ENCODE peak calls at places on chromosomes 13 and 19, in five cellular contexts. Y is HEK293T, A is NT2/D1, Z is H1, E is HepG2. B is an unnamed sample.

GRCh38 chr13:23160241-23161175 is 20.3 kb upstream of the SGCG start:
- DNase-seq in Y (peak), A (no peak), Z (no peak), E (no peak), B (no peak)

GRCh38 chr13:111198979-111199378 is 83.9 kb downstream of the ARHGEF7 start:
- DNase-seq in Y (no peak), A (no peak), Z (no peak), E (no peak), B (no peak)

GRCh38 chr13:28532226-28533048 is 37.5 kb upstream of the FLT1 start:
- DNase-seq in Y (no peak), A (no peak), Z (no peak), E (no peak), B (no peak)

GRCh38 chr13:113776231-113777125 is 17.5 kb downstream of the TMEM255B start:
- DNase-seq in Y (no peak), A (no peak), Z (no peak), E (no peak), B (no peak)

GRCh38 chr13:97810152-97810551 is 143.3 kb upstream of the IPO5 start:
- DNase-seq in Y (no peak), A (no peak), Z (no peak), E (peak), B (no peak)

GRCh38 chr13:21676611-21677021 is 5.7 kb downstream of the FGF9 start:
- DNase-seq in Y (no peak), A (no peak), Z (no peak), E (no peak), B (no peak)

GRCh38 chr19:14198384-14199376 is 7.3 kb downstream of the ADGRL1 start:
- DNase-seq in Y (no peak), A (no peak), Z (no peak), E (peak), B (no peak)

GRCh38 chr19:38209671-38210457 is 14.2 kb downstream of the DPF1 start:
- DNase-seq in Y (no peak), A (no peak), Z (no peak), E (no peak), B (no peak)

GRCh38 chr13:20125129-20125782 is 35.6 kb downstream of the GJA3 start:
- DNase-seq in Y (no peak), A (no peak), Z (no peak), E (no peak), B (no peak)

GRCh38 chr19:4713384-4713951 is 10.2 kb downstream of the DPP9 start:
- DNase-seq in Y (no peak), A (no peak), Z (no peak), E (no peak), B (no peak)

GRCh38 chr19:14494910-14495677 is 833 bp downstream of the GIPC1 start:
- DNase-seq in Y (no peak), A (no peak), Z (no peak), E (no peak), B (no peak)

GRCh38 chr13:53783466-53783865 is 754.9 kb downstream of the OLFM4 start:
- DNase-seq in Y (no peak), A (no peak), Z (no peak), E (no peak), B (no peak)

GRCh38 chr13:46541210-46541609 is 11.8 kb upstream of the LRCH1 start:
- DNase-seq in Y (no peak), A (no peak), Z (no peak), E (no peak), B (no peak)

GRCh38 chr13:84940801-84941200 is 858.4 kb downstream of the SLITRK6 start:
- DNase-seq in Y (no peak), A (no peak), Z (no peak), E (no peak), B (no peak)

GRCh38 chr19:54475706-54476105 is 2.6 kb upstream of the CDC42EP5 start:
- DNase-seq in Y (no peak), A (no peak), Z (no peak), E (no peak), B (no peak)

GRCh38 chr19:1567848-1568227 is 287 bp downstream of the MEX3D start:
- DNase-seq in Y (no peak), A (no peak), Z (no peak), E (no peak), B (no peak)

GRCh38 chr13:47211106-47211505 is 314.3 kb upstream of the HTR2A start:
- DNase-seq in Y (no peak), A (peak), Z (peak), E (no peak), B (no peak)

GRCh38 chr19:35154535-35155406 is at the start of gene FXYD5:
- DNase-seq in Y (peak), A (no peak), Z (no peak), E (no peak), B (no peak)

GRCh38 chr19:39970674-39971379 is at the start of gene PSMC4:
- DNase-seq in Y (peak), A (peak), Z (peak), E (peak), B (peak)

GRCh38 chr13:40115456-40115855 is 460.0 kb downstream of the COG6 start:
- DNase-seq in Y (no peak), A (no peak), Z (no peak), E (no peak), B (no peak)

GRCh38 chr13:38753878-38754277 is 67.0 kb downstream of the FREM2 start:
- DNase-seq in Y (no peak), A (no peak), Z (no peak), E (no peak), B (no peak)

GRCh38 chr19:18610245-18610555 is 2.5 kb upstream of the TMEM59L start:
- DNase-seq in Y (no peak), A (no peak), Z (no peak), E (no peak), B (no peak)

GRCh38 chr19:48303367-48303766 is 22.0 kb upstream of the EMP3 start:
- DNase-seq in Y (no peak), A (no peak), Z (no peak), E (no peak), B (no peak)

GRCh38 chr19:40750035-40750284 is 317 bp downstream of the ACTMAP start:
- DNase-seq in Y (no peak), A (no peak), Z (no peak), E (no peak), B (no peak)

GRCh38 chr19:35533822-35534521 is 716 bp downstream of the GAPDHS start:
- DNase-seq in Y (no peak), A (no peak), Z (no peak), E (peak), B (no peak)

GRCh38 chr13:25981060-25981459 is 70.8 kb downstream of the SHISA2 start:
- DNase-seq in Y (no peak), A (no peak), Z (no peak), E (no peak), B (no peak)

GRCh38 chr13:40275636-40276035 is 390.8 kb downstream of the FOXO1 start:
- DNase-seq in Y (no peak), A (no peak), Z (no peak), E (no peak), B (no peak)

GRCh38 chr13:39273953-39274352 is 235.7 kb downstream of the NHLRC3 start:
- DNase-seq in Y (peak), A (no peak), Z (no peak), E (no peak), B (no peak)

DNA sequence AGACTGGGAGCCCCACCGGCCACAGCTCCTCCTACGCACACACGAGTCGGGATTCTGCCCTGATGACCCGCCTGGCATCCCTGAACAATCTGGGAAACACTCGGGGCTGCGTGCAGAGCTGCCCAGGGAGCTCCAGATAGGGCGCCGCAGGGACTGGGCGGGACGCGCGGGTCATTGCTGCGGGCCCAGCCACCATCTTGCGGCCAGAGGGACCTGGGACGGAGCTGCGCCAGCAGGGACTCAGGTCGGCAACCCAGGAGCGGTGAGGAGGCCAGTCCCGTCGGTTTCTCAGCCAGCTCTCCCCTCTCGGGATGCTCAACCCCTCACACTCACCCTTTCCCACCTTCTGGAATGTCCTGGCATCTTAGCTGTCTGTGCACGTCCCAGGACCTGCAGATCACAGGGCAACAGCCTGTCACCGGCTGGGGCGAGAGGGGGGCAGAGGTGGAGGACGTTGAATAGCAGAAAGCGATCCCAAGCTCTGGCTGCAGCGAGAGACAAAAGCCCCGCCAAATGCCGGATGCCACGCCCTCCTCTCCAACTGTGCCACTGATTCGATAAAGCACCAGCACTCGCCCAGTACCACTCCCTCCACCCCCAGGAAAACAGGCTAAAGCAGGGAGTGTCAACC is 20.4 kb upstream of the ZNF91 start:
- DNase-seq in Y (no peak), A (peak), Z (peak), E (no peak), B (no peak)
- TF ChIP-seq SUZ12 in Y (no peak), A (no peak), Z (no peak), E (no peak), B (no peak)

DNA sequence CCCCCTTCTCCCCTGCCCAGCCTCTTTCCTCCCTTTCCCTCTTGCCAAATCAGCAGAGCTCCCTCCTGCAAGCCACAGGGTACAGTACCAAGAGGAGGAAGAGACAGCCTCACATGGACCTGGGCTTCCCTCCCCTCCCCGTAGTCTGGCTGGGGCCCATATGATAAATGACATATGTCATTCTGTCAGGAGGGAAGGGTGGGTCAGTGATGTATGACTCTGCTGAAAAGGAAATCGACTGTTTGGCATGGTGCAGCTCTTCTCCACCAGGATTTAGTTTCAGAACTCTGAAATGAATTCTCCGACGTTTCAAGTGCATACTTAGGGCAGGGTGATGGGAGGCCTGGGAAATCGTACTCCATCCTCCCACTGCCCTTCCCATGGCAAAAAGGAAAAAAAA is 9.8 kb downstream of the TSHZ3 start:
- DNase-seq in Y (no peak), A (no peak), Z (no peak), E (no peak), B (no peak)
- TF ChIP-seq SUZ12 in Y (no peak), A (no peak), Z (no peak), E (no peak), B (no peak)

DNA sequence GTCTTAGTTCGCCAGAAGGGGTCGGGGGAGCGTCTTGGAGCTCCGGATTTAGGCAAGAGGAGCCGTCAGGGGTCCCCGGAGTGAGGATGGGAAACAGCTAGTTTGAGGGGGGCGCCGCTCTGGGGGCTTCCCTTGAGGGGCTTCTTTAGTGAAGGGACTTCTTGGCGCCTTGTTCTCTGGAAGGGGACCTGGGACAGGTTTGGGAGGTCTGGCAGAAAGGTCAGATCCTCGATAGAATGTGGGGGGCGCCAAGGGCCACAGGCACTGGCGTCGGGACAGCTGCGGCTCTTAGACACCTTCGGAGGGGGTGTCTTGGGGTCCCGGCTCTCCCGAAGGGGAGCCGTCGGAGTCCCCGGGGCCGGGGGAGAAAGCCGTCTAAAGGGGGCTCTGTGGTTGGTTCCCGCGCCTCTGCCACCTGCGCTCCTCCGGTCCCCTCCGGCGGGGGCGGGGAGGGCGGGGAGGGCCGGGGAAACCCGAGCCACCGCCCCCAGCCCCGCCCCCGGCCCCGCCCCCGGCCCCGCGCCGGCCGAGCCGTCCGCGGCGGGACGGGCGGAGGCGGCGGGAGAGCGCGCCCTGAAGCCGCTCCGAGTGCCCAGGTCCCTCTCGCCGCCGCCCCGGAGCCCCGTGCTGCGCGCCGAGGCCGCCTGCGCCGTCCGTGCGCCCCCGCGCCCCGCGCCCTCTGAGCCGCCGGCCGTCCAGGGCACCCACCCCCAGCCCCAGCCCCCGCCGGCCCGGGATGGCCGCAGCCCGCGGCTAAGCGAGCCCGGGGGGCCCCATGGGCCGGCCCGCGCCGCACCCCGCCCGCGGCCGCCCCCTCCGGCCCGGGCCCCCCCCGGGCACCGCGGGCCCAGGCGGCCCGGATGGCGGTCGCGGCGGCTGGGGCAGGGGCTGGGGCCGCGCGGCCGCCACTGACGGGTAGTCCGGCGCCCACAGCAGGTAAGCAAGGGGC is at the start of gene NRTN:
- DNase-seq in Y (peak), A (no peak), Z (no peak), E (no peak), B (no peak)
- TF ChIP-seq SUZ12 in Y (no peak), A (no peak), Z (no peak), E (no peak), B (no peak)

GRCh38 chr13:75494491-75494890 is 12.5 kb upstream of the TBC1D4 start:
- DNase-seq in Y (no peak), A (no peak), Z (no peak), E (no peak), B (no peak)
- TF ChIP-seq SUZ12 in Y (no peak), A (no peak), Z (no peak), E (no peak), B (no peak)

GRCh38 chr13:60213236-60213746 is 49.6 kb upstream of the DIAPH3 start:
- DNase-seq in Y (no peak), A (no peak), Z (no peak), E (no peak), B (no peak)

GRCh38 chr13:60211548-60211947 is 47.8 kb upstream of the DIAPH3 start:
- DNase-seq in Y (no peak), A (no peak), Z (no peak), E (no peak), B (no peak)

GRCh38 chr13:60210510-60211065 is 46.9 kb upstream of the DIAPH3 start:
- DNase-seq in Y (no peak), A (no peak), Z (no peak), E (no peak), B (no peak)

GRCh38 chr13:60220072-60220471 is 56.3 kb upstream of the DIAPH3 start:
- DNase-seq in Y (no peak), A (no peak), Z (no peak), E (no peak), B (no peak)

DNA sequence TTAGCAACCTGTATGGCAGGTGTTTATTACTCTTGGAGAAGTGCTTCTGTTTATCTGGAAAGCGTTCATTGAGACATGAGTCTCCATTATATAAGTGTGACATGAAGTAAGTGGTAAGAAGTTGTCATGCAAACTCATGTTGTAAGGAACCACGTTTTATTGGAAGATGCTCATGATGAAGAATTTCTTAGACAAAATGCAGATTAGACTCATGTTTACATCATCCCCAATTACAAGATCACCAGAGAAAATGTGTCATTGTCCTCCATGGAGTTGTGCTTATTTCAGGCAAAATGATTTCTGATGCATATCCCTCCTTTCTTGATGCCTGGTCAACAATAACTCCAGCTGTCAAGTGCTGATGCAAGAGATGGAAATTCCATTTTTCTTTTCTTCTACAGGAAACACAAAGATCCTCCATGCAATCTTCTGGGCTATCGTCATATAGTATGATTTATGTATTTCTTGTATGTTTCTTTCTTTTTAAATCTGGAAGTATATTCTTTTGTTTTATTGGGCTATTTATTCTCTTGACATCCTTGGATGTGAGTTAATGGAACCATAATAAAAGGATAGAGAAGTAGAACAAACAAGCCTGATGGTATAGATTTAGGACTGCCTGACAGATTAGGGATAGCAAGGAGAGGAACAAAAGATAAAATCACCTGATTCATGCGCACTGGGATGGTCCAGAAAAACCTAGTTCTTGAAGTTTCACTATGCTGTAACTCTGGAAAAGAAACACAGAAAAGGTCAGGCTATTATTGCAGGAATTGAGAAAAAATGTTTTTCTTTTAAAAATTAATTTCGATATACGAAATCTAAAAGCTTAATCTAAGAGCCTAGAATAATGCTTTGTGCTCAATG is 50.7 kb upstream of the DIAPH3 start:
- DNase-seq in Y (no peak), A (no peak), Z (no peak), E (no peak), B (no peak)
- TF ChIP-seq SUZ12 in Y (no peak), A (no peak), Z (no peak), E (no peak), B (no peak)

DNA sequence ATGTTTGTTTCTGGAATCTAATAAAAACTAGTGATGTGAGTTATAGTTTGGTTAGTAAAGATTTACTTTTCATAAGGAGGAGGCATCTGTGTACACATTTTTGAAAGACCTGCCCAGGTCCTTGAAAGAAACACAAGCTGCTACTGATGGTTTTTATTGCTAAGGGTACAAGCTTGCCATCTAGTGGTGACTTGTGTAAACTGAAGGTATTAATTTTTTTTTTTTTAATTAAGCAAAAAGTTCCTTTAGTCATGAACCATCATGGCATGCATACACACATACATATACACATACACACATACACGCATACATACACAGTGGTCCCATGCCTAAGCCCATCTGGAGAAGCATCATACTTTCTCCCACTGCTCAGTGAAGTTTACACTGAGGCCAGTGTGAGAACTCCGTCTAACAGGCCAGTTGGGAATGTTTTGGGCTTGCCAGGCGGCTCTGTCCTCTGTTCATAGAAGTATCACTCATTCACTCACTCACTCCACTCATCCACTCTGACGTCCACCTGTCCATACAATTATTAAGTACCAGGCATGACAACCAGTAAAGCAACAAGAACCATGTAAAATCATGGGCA is 312.5 kb downstream of the DCLK1 start:
- DNase-seq in Y (peak), A (peak), Z (no peak), E (peak), B (no peak)
- TF ChIP-seq SUZ12 in Y (no peak), A (no peak), Z (no peak), E (no peak), B (no peak)

GRCh38 chr19:43644181-43644580 is 4.5 kb upstream of the CADM4 start:
- DNase-seq in Y (no peak), A (no peak), Z (no peak), E (no peak), B (no peak)

GRCh38 chr19:43648633-43649032 is 9.0 kb upstream of the CADM4 start:
- DNase-seq in Y (no peak), A (no peak), Z (no peak), E (no peak), B (no peak)

GRCh38 chr19:43652546-43652874 is 12.9 kb upstream of the CADM4 start:
- DNase-seq in Y (no peak), A (no peak), Z (no peak), E (no peak), B (no peak)

GRCh38 chr19:43651758-43652545 is 12.3 kb upstream of the CADM4 start:
- DNase-seq in Y (peak), A (no peak), Z (no peak), E (peak), B (no peak)

DNA sequence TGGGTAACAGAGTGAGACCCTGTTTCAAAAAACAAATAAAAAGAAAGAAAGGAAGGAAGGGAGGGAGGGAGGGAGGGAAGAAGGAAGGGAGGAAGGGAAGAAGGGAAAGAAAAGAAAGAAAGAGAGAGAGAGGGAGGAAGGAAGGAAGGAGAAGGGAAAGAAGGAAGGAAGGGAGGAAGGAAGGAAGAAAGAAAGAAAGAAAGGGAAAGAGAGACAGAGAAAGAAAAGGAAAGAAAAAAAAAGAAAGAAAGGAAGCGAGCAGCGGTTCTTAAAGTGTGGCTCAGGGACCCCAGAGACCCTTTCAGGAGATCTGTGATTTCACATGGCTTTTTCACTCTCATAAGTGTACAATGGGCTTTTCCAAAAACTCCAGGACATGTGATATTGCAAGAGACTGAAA is 9.9 kb upstream of the CADM4 start:
- DNase-seq in Y (no peak), A (no peak), Z (no peak), E (no peak), B (no peak)
- TF ChIP-seq SUZ12 in Y (no peak), A (no peak), Z (no peak), E (no peak), B (no peak)

GRCh38 chr19:30390356-30390988 is 18.3 kb downstream of the ZNF536 start:
- DNase-seq in Y (no peak), A (no peak), Z (no peak), E (no peak), B (no peak)
- TF ChIP-seq SUZ12 in Y (no peak), A (no peak), Z (no peak), E (no peak), B (no peak)